ENCODE peak calls at places on chromosomes 7 and 10, in five cellular contexts. One of them, this sample, is unnamed. For H3K79me2, the result is how much of the 10 kb centered on the place peaks cover.

GRCh38 chr7:80665526-80665925 is 27.1 kb downstream of the CD36 start:
- DNase-seq in fibroblast of lung: no peak
- DNase-seq in PC-9: no peak
- DNase-seq in HCT116: no peak
- DNase-seq in mammary epithelial cell: peak
- DNase-seq in this sample: no peak

GRCh38 chr7:28474267-28474618 is 61.9 kb downstream of the CREB5 start:
- DNase-seq in PC-9: no peak
- DNase-seq in mammary epithelial cell: no peak
- DNase-seq in fibroblast of lung: no peak
- DNase-seq in HCT116: no peak
- DNase-seq in this sample: no peak

GRCh38 chr10:117781216-117781836 is 238.8 kb downstream of the EMX2 start:
- DNase-seq in mammary epithelial cell: no peak
- DNase-seq in fibroblast of lung: no peak
- DNase-seq in HCT116: no peak
- DNase-seq in PC-9: no peak
- DNase-seq in this sample: no peak

GRCh38 chr7:86748843-86749720 is 105.4 kb downstream of the GRM3 start:
- DNase-seq in fibroblast of lung: no peak
- DNase-seq in HCT116: no peak
- DNase-seq in mammary epithelial cell: no peak
- DNase-seq in PC-9: no peak
- DNase-seq in this sample: no peak

GRCh38 chr10:43077421-43078171 is 727 bp downstream of the RET start:
- DNase-seq in HCT116: no peak
- DNase-seq in PC-9: no peak
- DNase-seq in fibroblast of lung: no peak
- DNase-seq in mammary epithelial cell: peak
- DNase-seq in this sample: no peak

GRCh38 chr7:88095-88926 is 104.1 kb upstream of the FAM20C start:
- DNase-seq in fibroblast of lung: no peak
- DNase-seq in PC-9: peak
- DNase-seq in mammary epithelial cell: no peak
- DNase-seq in HCT116: no peak
- DNase-seq in this sample: no peak

GRCh38 chr7:13800694-13801448 is 188.6 kb downstream of the ETV1 start:
- DNase-seq in HCT116: no peak
- DNase-seq in mammary epithelial cell: peak
- DNase-seq in fibroblast of lung: peak
- DNase-seq in PC-9: no peak
- DNase-seq in this sample: no peak

GRCh38 chr10:30396708-30397107 is 37.3 kb upstream of the MAP3K8 start:
- DNase-seq in fibroblast of lung: no peak
- DNase-seq in HCT116: no peak
- DNase-seq in PC-9: no peak
- DNase-seq in mammary epithelial cell: no peak
- DNase-seq in this sample: no peak

DNA sequence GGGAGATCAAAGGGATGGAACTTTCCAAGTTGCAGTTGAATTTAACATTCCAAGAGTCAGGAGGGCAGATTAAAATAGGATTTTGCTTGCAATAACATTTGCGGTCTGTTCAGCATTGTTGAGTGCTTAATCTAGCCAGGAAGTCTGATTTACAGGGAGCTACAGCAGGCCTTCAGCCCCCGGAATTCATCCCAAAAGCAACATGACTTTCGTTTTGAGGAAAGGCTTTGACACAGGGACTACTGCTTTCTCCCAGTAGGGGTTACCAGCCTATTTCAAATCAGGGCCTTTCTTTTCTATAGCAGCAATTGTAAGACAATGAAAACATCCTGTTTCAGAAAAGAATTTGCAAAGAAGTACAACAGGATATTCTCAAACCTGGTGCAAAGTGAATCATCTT is 279.7 kb upstream of the PITRM1 start:
- DNase-seq in PC-9: no peak
- DNase-seq in fibroblast of lung: peak
- DNase-seq in HCT116: no peak
- DNase-seq in mammary epithelial cell: peak
- DNase-seq in this sample: no peak
- H3K27ac ChIP-seq in PC-9: no peak
- H3K27ac ChIP-seq in fibroblast of lung: peak
- H3K27ac ChIP-seq in HCT116: peak
- H3K27ac ChIP-seq in mammary epithelial cell: peak
- H3K27ac ChIP-seq in this sample: no peak

GRCh38 chr7:3991771-3992231 is 690.3 kb upstream of the FOXK1 start:
- DNase-seq in PC-9: no peak
- DNase-seq in HCT116: no peak
- DNase-seq in fibroblast of lung: no peak
- DNase-seq in mammary epithelial cell: no peak
- DNase-seq in this sample: no peak
- TF ChIP-seq CTCF in PC-9: no peak
- TF ChIP-seq CTCF in HCT116: no peak
- TF ChIP-seq CTCF in fibroblast of lung: no peak
- TF ChIP-seq CTCF in mammary epithelial cell: no peak
- TF ChIP-seq CTCF in this sample: no peak

GRCh38 chr7:96303686-96304443 is 18.0 kb downstream of the SLC25A13 start:
- DNase-seq in PC-9: peak
- DNase-seq in mammary epithelial cell: peak
- DNase-seq in HCT116: no peak
- DNase-seq in fibroblast of lung: peak
- DNase-seq in this sample: no peak
- H3K79me2 ChIP-seq in PC-9: half or more
- H3K79me2 ChIP-seq in mammary epithelial cell: half or more
- H3K79me2 ChIP-seq in HCT116: half or more
- H3K79me2 ChIP-seq in fibroblast of lung: under half
- H3K79me2 ChIP-seq in this sample: under half

GRCh38 chr10:68633816-68634466 is 73.8 kb downstream of the TET1 start:
- DNase-seq in fibroblast of lung: no peak
- DNase-seq in PC-9: no peak
- DNase-seq in mammary epithelial cell: no peak
- DNase-seq in HCT116: no peak
- DNase-seq in this sample: no peak
- H3K27ac ChIP-seq in fibroblast of lung: no peak
- H3K27ac ChIP-seq in PC-9: no peak
- H3K27ac ChIP-seq in mammary epithelial cell: no peak
- H3K27ac ChIP-seq in HCT116: no peak
- H3K27ac ChIP-seq in this sample: no peak

DNA sequence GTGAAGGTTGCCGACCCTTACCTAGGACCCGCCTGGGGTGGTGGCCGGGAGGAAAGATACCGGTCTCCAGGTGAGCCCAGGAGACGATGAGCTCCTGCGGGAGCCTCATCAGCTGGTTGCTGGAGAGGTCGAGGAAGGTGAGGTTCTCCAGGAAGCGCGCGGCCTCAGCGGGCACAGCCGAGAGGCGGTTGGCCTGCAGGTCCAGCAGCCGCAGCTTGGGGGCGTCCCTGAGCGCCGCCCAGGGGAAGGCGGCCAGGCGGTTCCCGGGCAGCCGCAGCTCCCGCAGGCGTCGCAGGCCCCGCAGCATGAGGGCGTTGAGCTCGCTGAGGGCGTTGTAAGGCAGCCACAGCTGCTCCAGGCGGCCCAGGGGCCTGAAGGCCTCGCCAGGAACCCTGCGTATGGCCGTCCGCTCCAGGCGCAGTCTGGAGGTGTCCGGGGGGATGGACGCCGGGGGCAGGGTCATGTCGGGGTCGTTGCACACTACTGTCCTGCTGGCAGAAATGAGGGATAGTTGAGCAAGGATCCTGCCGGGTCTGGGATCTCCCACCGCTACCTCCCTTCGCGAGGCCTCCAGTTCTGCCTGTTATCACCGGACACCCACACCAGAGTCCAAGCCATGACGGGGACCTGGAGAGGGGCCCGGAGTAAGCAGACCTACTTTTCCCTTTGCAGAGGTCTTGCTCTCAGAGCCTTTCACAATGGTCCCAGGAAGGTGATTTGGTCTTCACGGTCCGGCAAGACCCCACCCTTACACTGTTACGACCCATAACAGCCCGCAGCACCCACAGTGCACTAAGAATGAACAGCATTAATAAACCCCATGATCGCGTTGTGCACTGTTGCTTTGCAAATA is 3.9 kb downstream of the LRIT1 start:
- DNase-seq in PC-9: no peak
- DNase-seq in fibroblast of lung: no peak
- DNase-seq in mammary epithelial cell: no peak
- DNase-seq in HCT116: no peak
- DNase-seq in this sample: no peak
- TF ChIP-seq CTCF in PC-9: no peak
- TF ChIP-seq CTCF in fibroblast of lung: no peak
- TF ChIP-seq CTCF in mammary epithelial cell: no peak
- TF ChIP-seq CTCF in HCT116: no peak
- TF ChIP-seq CTCF in this sample: peak

DNA sequence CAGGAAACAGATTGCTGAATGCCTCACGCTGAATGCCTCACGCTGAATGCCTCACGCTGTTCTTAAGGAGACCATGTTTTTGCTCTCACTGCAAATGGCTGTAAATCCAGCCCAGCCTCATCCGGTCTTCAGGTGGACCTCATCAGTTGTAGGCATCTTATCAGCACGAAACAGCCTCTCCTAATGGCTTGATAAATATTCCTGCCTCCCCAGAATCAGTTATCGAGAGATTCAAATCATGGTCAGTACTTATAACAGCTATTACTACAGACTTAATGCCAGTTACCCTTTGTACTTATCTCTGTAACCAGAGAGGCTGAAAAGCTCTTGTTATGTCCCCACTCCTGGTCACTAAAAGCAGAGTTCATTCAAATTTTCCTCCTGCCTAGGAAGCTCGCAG is 290.7 kb downstream of the FZD1 start:
- DNase-seq in mammary epithelial cell: no peak
- DNase-seq in PC-9: no peak
- DNase-seq in fibroblast of lung: no peak
- DNase-seq in HCT116: no peak
- DNase-seq in this sample: no peak
- H3K79me2 ChIP-seq in mammary epithelial cell: under half
- H3K79me2 ChIP-seq in PC-9: under half
- H3K79me2 ChIP-seq in fibroblast of lung: under half
- H3K79me2 ChIP-seq in HCT116: under half
- H3K79me2 ChIP-seq in this sample: under half